ENCODE peak calls at places on chromosomes 5 and 9, in eight cellular contexts. L is astrocyte of the spinal cord; G is sigmoid colon; B is putamen; J is activated CD8-positive, alpha-beta memory T cell treated with anti-CD3 and anti-CD28 coated beads for 24 hours; I is HepG2; M is posterior cingulate gyrus; D is naive B cell. A is an unnamed sample.

GRCh38 chr9:135440620-135441019 is 39.0 kb upstream of the PPP1R26 start:
- DNase-seq in B (no peak), I (peak; percentile 80), L (no peak), M (no peak), J (no peak), D (no peak), G (no peak), A (no peak)

GRCh38 chr9:92439921-92440750 is 15.9 kb upstream of the OMD start:
- DNase-seq in D (no peak), L (peak; percentile 53), B (no peak), I (no peak), J (no peak), M (no peak), G (no peak), A (no peak)

GRCh38 chr5:1797109-1797800 is 2.4 kb downstream of the MRPL36 start:
- DNase-seq in B (no peak), M (no peak), I (no peak), D (no peak), J (no peak), L (no peak), G (peak; percentile 56), A (no peak)

GRCh38 chr9:15622596-15622995 is 69.8 kb downstream of the CCDC171 start:
- DNase-seq in I (no peak), G (no peak), M (no peak), B (no peak), D (no peak), J (no peak), L (peak; percentile 55), A (no peak)

GRCh38 chr9:3386753-3387152 is 139.0 kb downstream of the RFX3 start:
- DNase-seq in I (no peak), D (no peak), M (no peak), J (no peak), G (no peak), L (no peak), B (no peak), A (no peak)

GRCh38 chr9:93911871-93912554 is 43.1 kb downstream of the BARX1 start:
- DNase-seq in I (no peak), B (no peak), M (no peak), J (no peak), L (no peak), D (no peak), G (no peak), A (no peak)

GRCh38 chr9:136644343-136644592 is 18.4 kb upstream of the EGFL7 start:
- DNase-seq in B (no peak), G (peak; percentile 90), I (no peak), J (no peak), L (peak; percentile 39), D (no peak), M (no peak), A (no peak)

GRCh38 chr5:124801551-124801950 is 55.1 kb upstream of the ZNF608 start:
- DNase-seq in D (no peak), M (no peak), B (no peak), J (no peak), L (no peak), G (no peak), I (no peak), A (no peak)

GRCh38 chr9:17802249-17802857 is 223.5 kb downstream of the SH3GL2 start:
- DNase-seq in M (no peak), D (no peak), I (no peak), J (no peak), G (no peak), B (no peak), L (peak; percentile 17), A (no peak)

GRCh38 chr5:134003957-134004625 is 684 bp downstream of the VDAC1 start:
- DNase-seq in L (peak; percentile 42), B (no peak), I (no peak), M (peak; percentile 33), G (peak; percentile 82), D (peak; percentile 39), J (peak; percentile 84), A (no peak)

GRCh38 chr9:101736723-101737122 is 1.7 kb downstream of the GRIN3A start:
- DNase-seq in J (no peak), M (no peak), G (no peak), B (no peak), I (no peak), D (no peak), L (no peak), A (no peak)

GRCh38 chr9:127059648-127060365 is 62.6 kb downstream of the ANGPTL2 start:
- DNase-seq in M (no peak), I (no peak), G (no peak), J (no peak), B (no peak), D (no peak), L (no peak), A (no peak)

GRCh38 chr9:89974582-89974981 is 369.8 kb downstream of the GADD45G start:
- DNase-seq in M (no peak), J (no peak), D (no peak), L (no peak), G (no peak), I (no peak), B (no peak), A (no peak)

GRCh38 chr5:67195406-67196275 is 958 bp downstream of the CD180 start:
- DNase-seq in J (no peak), B (no peak), G (no peak), M (no peak), D (no peak), L (no peak), I (no peak), A (no peak)

GRCh38 chr5:138951091-138951985 is 76.2 kb upstream of the LRRTM2 start:
- DNase-seq in I (no peak), D (no peak), L (no peak), G (peak; percentile 51), J (no peak), B (no peak), M (no peak), A (peak; percentile 58)

GRCh38 chr5:136703706-136704105 is 338.4 kb upstream of the TRPC7 start:
- DNase-seq in G (no peak), J (no peak), M (no peak), B (no peak), I (no peak), L (no peak), D (no peak), A (no peak)

GRCh38 chr9:84397822-84398221 is 57.3 kb upstream of the SLC28A3 start:
- DNase-seq in J (no peak), G (no peak), L (peak; percentile 67), I (no peak), D (no peak), M (no peak), B (no peak), A (no peak)

GRCh38 chr5:180324633-180324955 is 28.5 kb downstream of the GFPT2 start:
- DNase-seq in I (no peak), L (no peak), B (no peak), G (no peak), J (no peak), M (peak; percentile 23), D (no peak), A (no peak)

GRCh38 chr9:76576344-76576743 is 117.4 kb downstream of the GCNT1 start:
- DNase-seq in G (peak; percentile 68), B (no peak), L (peak; percentile 92), J (peak; percentile 75), M (no peak), D (peak; percentile 33), I (no peak), A (no peak)

GRCh38 chr5:144028058-144028457 is 142.4 kb downstream of the YIPF5 start:
- DNase-seq in J (no peak), G (no peak), M (peak; percentile 17), I (no peak), L (peak; percentile 47), B (no peak), D (no peak), A (no peak)

GRCh38 chr5:51387854-51388320 is 4.6 kb downstream of the ISL1 start:
- DNase-seq in D (no peak), J (no peak), I (no peak), B (no peak), G (no peak), L (no peak), M (no peak), A (no peak)

GRCh38 chr9:121671612-121672155 is 20.2 kb downstream of the DAB2IP start:
- DNase-seq in G (no peak), I (no peak), M (no peak), J (no peak), L (no peak), B (no peak), D (no peak), A (no peak)

GRCh38 chr9:78369644-78370219 is 72.8 kb downstream of the PSAT1 start:
- DNase-seq in D (peak; percentile 17), J (peak; percentile 75), B (peak; percentile 72), I (peak; percentile 60), M (peak; percentile 84), L (peak; percentile 66), G (peak; percentile 73), A (no peak)

GRCh38 chr5:427415-428087 is 15.4 kb upstream of the EXOC3 start:
- DNase-seq in L (no peak), M (no peak), D (no peak), G (peak; percentile 22), J (no peak), B (no peak), I (no peak), A (no peak)

GRCh38 chr9:96620832-96621269 is 1.2 kb upstream of the CDC14B start:
- DNase-seq in I (peak; percentile 51), B (no peak), J (no peak), G (no peak), M (no peak), D (no peak), L (no peak), A (no peak)

GRCh38 chr9:122325124-122325523 is 45.7 kb upstream of the PTGS1 start:
- DNase-seq in M (no peak), L (peak; percentile 5), D (no peak), I (peak; percentile 79), J (no peak), B (no peak), G (no peak), A (no peak)

GRCh38 chr9:136960212-136960937 is 8.3 kb downstream of the LCN12 start:
- DNase-seq in J (no peak), D (no peak), G (no peak), I (no peak), M (no peak), L (no peak), B (no peak), A (no peak)

GRCh38 chr9:108775901-108776306 is 79.9 kb downstream of the ACTL7B start:
- DNase-seq in J (no peak), I (peak; percentile 97), B (no peak), M (no peak), D (no peak), L (no peak), G (no peak), A (no peak)

GRCh38 chr9:109604036-109604600 is 106.0 kb upstream of the PTPN3 start:
- DNase-seq in B (no peak), D (no peak), I (no peak), G (no peak), J (no peak), L (peak; percentile 36), M (no peak), A (no peak)

GRCh38 chr9:96874201-96874785 is 20.0 kb upstream of the ZNF782 start:
- DNase-seq in D (no peak), B (no peak), I (no peak), J (no peak), M (no peak), G (no peak), L (no peak), A (no peak)

GRCh38 chr5:67066815-67067214 is 129.8 kb downstream of the CD180 start:
- DNase-seq in I (peak; percentile 70), J (no peak), D (no peak), L (no peak), G (no peak), B (no peak), M (no peak), A (no peak)

GRCh38 chr5:150585781-150586461 is 54.5 kb upstream of the SYNPO start:
- DNase-seq in J (no peak), B (no peak), M (no peak), L (no peak), G (peak; percentile 56), D (no peak), I (no peak), A (peak; percentile 53)